ENCODE peak calls at places on chromosome 22, in five cellular contexts. L is cardiac septum, S is left kidney, D is hepatic stellate cell, J is NCI-H1092. E is an unnamed sample.

GRCh38 chr22:49735411-49736311 is 92.0 kb downstream of the BRD1 start:
- DNase-seq in S (peak; percentile 86), L (no peak), J (no peak), D (no peak), E (peak; percentile 37)

GRCh38 chr22:46661221-46661851 is 41.1 kb downstream of the GRAMD4 start:
- DNase-seq in J (no peak), L (no peak), S (no peak), D (no peak), E (peak; percentile 88)

GRCh38 chr22:38728899-38729796 is 23.4 kb downstream of the GTPBP1 start:
- DNase-seq in J (no peak), D (no peak), L (no peak), S (peak; percentile 11), E (no peak)

GRCh38 chr22:17772963-17773605 is 1.2 kb downstream of the BID start:
- DNase-seq in L (no peak), D (peak; percentile 82), J (no peak), S (peak; percentile 70), E (no peak)

GRCh38 chr22:37804502-37804885 is 3.2 kb upstream of the GCAT start:
- DNase-seq in L (no peak), J (no peak), D (peak; percentile 48), S (no peak), E (no peak)

GRCh38 chr22:46803031-46803880 is 40.8 kb downstream of the TBC1D22A start:
- DNase-seq in L (peak; percentile 85), D (peak; percentile 29), J (no peak), S (peak; percentile 70), E (peak; percentile 40)

GRCh38 chr22:16955678-16956210 is 52.3 kb downstream of the GAB4 start:
- DNase-seq in D (no peak), L (no peak), S (peak; percentile 32), J (no peak), E (peak; percentile 56)

GRCh38 chr22:41935015-41935908 is 8.7 kb upstream of the TNFRSF13C start:
- DNase-seq in J (peak; percentile 42), S (no peak), L (no peak), D (no peak), E (no peak)

GRCh38 chr22:49107561-49107960 is 720.1 kb downstream of the BRD1 start:
- DNase-seq in D (no peak), J (no peak), S (no peak), L (peak; percentile 33), E (no peak)

GRCh38 chr22:44676441-44677298 is 25.3 kb upstream of the PRR5 start:
- DNase-seq in D (no peak), S (peak; percentile 79), J (no peak), L (no peak), E (no peak)

GRCh38 chr22:44329179-44329796 is 16.5 kb upstream of the SHISAL1 start:
- DNase-seq in S (no peak), L (no peak), D (no peak), J (no peak), E (no peak)

GRCh38 chr22:45073064-45073463 is 63.3 kb upstream of the PHF21B start:
- DNase-seq in S (no peak), L (no peak), D (no peak), J (no peak), E (no peak)

GRCh38 chr22:26322179-26322905 is 106.7 kb upstream of the ASPHD2 start:
- DNase-seq in L (no peak), S (no peak), D (peak; percentile 53), J (no peak), E (peak; percentile 31)

GRCh38 chr22:19357270-19358105 is 66.0 kb upstream of the CLTCL1 start:
- DNase-seq in J (no peak), S (no peak), D (no peak), L (no peak), E (no peak)

GRCh38 chr22:33940741-33941140 is 20.5 kb upstream of the LARGE1 start:
- DNase-seq in L (no peak), J (no peak), D (no peak), S (no peak), E (no peak)

GRCh38 chr22:29136715-29137700 is 64.2 kb downstream of the KREMEN1 start:
- DNase-seq in J (peak; percentile 46), S (no peak), L (no peak), D (no peak), E (no peak)

GRCh38 chr22:31753005-31753633 is 700 bp upstream of the DEPDC5 start:
- DNase-seq in J (peak; percentile 64), S (peak; percentile 93), L (no peak), D (no peak), E (no peak)

GRCh38 chr22:46067159-46068111 is 82.9 kb upstream of the PPARA start:
- DNase-seq in J (no peak), D (no peak), S (no peak), L (peak; percentile 66), E (no peak)

GRCh38 chr22:38721551-38721950 is 15.8 kb downstream of the GTPBP1 start:
- DNase-seq in S (no peak), J (no peak), D (no peak), L (no peak), E (no peak)

GRCh38 chr22:20531404-20532181 is 24.2 kb downstream of the MED15 start:
- DNase-seq in L (no peak), J (peak; percentile 6), S (peak; percentile 81), D (peak; percentile 87), E (peak; percentile 74)

GRCh38 chr22:36467042-36467810 is 14.2 kb downstream of the TXN2 start:
- DNase-seq in D (peak; percentile 91), S (no peak), J (peak; percentile 17), L (no peak), E (no peak)

GRCh38 chr22:44120314-44120704 is 60.4 kb upstream of the PARVG start:
- DNase-seq in L (no peak), J (no peak), D (no peak), S (no peak), E (no peak)

GRCh38 chr22:25050566-25050965 is 98.0 kb downstream of the KIAA1671 start:
- DNase-seq in D (no peak), S (no peak), L (no peak), J (no peak), E (no peak)

GRCh38 chr22:44305888-44306287 is 6.9 kb downstream of the SHISAL1 start:
- DNase-seq in S (peak; percentile 55), D (no peak), J (no peak), L (no peak), E (no peak)

GRCh38 chr22:19634206-19634536 is 80.1 kb upstream of the SEPTIN5 start:
- DNase-seq in L (no peak), S (peak; percentile 68), D (no peak), J (no peak), E (no peak)

GRCh38 chr22:46684706-46685105 is 53.3 kb downstream of the CERK start:
- DNase-seq in S (peak; percentile 73), L (no peak), J (peak; percentile 7), D (no peak), E (no peak)

GRCh38 chr22:29225422-29226090 is 19.9 kb downstream of the EMID1 start:
- DNase-seq in L (no peak), S (peak; percentile 44), D (no peak), J (peak; percentile 38), E (no peak)

GRCh38 chr22:35756722-35757121 is 39.0 kb downstream of the APOL5 start:
- DNase-seq in S (no peak), D (no peak), J (no peak), L (no peak), E (no peak)

GRCh38 chr22:23401111-23401909 is 178.8 kb downstream of the IGLL1 start:
- DNase-seq in D (peak; percentile 71), J (no peak), L (peak; percentile 70), S (peak; percentile 51), E (no peak)

GRCh38 chr22:48782817-48783511 is 1044.7 kb downstream of the BRD1 start:
- DNase-seq in J (no peak), L (peak; percentile 39), D (no peak), S (peak; percentile 16), E (peak; percentile 45)

GRCh38 chr22:17931400-17931825 is 92.9 kb downstream of the MICAL3 start:
- DNase-seq in S (no peak), J (no peak), D (peak; percentile 42), L (peak; percentile 90), E (no peak)

GRCh38 chr22:29700949-29701927 is 18.6 kb upstream of the CABP7 start:
- DNase-seq in J (peak; percentile 77), L (no peak), S (peak; percentile 67), D (no peak), E (no peak)

GRCh38 chr22:22884010-22884887 is 3.4 kb upstream of the IGLL5 start:
- DNase-seq in S (peak; percentile 82), J (peak; percentile 29), D (peak; percentile 71), L (no peak), E (peak; percentile 91)

GRCh38 chr22:28813772-28814518 is 13.6 kb upstream of the XBP1 start:
- DNase-seq in S (peak; percentile 86), J (no peak), D (no peak), L (no peak), E (no peak)

GRCh38 chr22:29799217-29799680 is 32.1 kb downstream of the UQCR10 start:
- DNase-seq in S (no peak), D (peak; percentile 87), L (peak; percentile 94), J (no peak), E (peak; percentile 52)